ENCODE peak calls at places on chromosomes 11 and 22, in five cellular contexts. J, P, X, E and M are unnamed samples.

GRCh38 chr11:95257596-95257995 is 26.6 kb upstream of the SESN3 start:
- DNase-seq in E (no peak), P (no peak), J (no peak), X (no peak), M (no peak)

GRCh38 chr22:25019427-25020184 is 67.1 kb downstream of the KIAA1671 start:
- DNase-seq in P (no peak), J (no peak), X (no peak), E (no peak), M (no peak)

GRCh38 chr11:17954395-17955252 is 58.2 kb downstream of the SERGEF start:
- DNase-seq in J (no peak), X (no peak), P (no peak), E (no peak), M (no peak)

GRCh38 chr11:5791165-5791564 is at the start of gene OR52N1:
- DNase-seq in E (no peak), X (no peak), P (no peak), J (no peak), M (no peak)

GRCh38 chr11:9280655-9281301 is 15.6 kb upstream of the DENND5A start:
- DNase-seq in X (no peak), J (peak; percentile 57), P (no peak), E (no peak), M (peak; percentile 77)

GRCh38 chr11:118609380-118610219 is 2.2 kb downstream of the PHLDB1 start:
- DNase-seq in J (no peak), E (no peak), P (no peak), X (peak; percentile 36), M (no peak)

GRCh38 chr11:14414470-14415461 is 55.8 kb upstream of the RRAS2 start:
- DNase-seq in X (no peak), J (no peak), P (no peak), E (no peak), M (no peak)

GRCh38 chr22:19786959-19787848 is 26.6 kb downstream of the TBX1 start:
- DNase-seq in J (no peak), E (no peak), X (peak; percentile 9), P (no peak), M (no peak)

GRCh38 chr11:94926271-94926625 is 47.1 kb downstream of the CWC15 start:
- DNase-seq in X (no peak), E (no peak), J (no peak), P (no peak), M (no peak)

GRCh38 chr11:121298770-121299169 is 6.2 kb downstream of the SC5D start:
- DNase-seq in E (no peak), P (no peak), X (no peak), J (no peak), M (peak; percentile 67)

GRCh38 chr22:28958611-28959010 is 75.2 kb downstream of the ZNRF3 start:
- DNase-seq in X (no peak), E (no peak), J (no peak), P (no peak), M (no peak)

GRCh38 chr11:40274017-40274416 is 1185.4 kb downstream of the LRRC4C start:
- DNase-seq in P (no peak), J (peak; percentile 45), E (no peak), X (no peak), M (peak; percentile 2)

GRCh38 chr22:43005106-43005505 is 9.8 kb downstream of the PACSIN2 start:
- DNase-seq in X (no peak), J (no peak), P (no peak), E (no peak), M (no peak)

GRCh38 chr22:43006016-43006505 is 8.9 kb downstream of the PACSIN2 start:
- DNase-seq in E (no peak), X (no peak), P (no peak), J (no peak), M (no peak)

GRCh38 chr22:43006753-43007152 is 8.2 kb downstream of the PACSIN2 start:
- DNase-seq in X (no peak), P (no peak), J (no peak), E (peak; percentile 64), M (no peak)

GRCh38 chr22:43002198-43002577 is 12.8 kb downstream of the PACSIN2 start:
- DNase-seq in E (no peak), J (no peak), P (no peak), X (no peak), M (peak; percentile 74)

DNA sequence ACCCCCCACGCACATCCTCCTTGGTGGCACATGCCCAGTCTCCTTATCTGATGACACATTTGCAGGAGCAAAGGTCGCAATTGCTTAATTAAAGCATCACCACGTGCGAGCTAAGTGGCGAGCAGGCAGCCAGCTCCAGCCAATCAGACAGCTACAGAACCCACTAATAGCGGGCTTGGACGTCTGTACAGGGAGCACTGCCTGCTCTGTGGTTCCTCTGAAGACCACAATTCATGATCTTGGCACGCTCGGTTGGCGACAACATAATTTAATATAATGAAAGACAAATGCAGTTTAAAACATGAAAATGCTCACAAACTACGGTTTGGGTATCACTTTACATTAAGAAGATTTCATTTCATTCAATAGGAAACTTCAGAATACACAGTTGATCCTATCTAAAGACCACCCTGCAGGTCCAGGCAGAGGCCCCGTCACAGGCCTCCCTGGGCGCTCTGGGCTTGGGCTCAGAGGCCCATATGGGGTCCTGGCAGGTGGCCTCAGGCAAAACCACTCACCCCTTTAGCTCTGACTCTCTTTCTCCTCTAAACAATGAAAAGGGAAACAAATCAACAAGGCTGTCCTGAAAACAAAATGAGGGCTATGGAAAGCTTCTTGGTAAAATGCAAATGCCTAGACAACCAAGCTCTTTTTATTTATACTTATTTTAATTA is 10.4 kb downstream of the PACSIN2 start:
- DNase-seq in J (no peak), E (no peak), P (no peak), X (no peak), M (no peak)
- H3K4me3 ChIP-seq in J (no peak overlapping the region), E (no peak overlapping the region), P (no peak overlapping the region), X (no peak overlapping the region), M (no peak overlapping the region)

GRCh38 chr11:97428247-97428646 is 1038.4 kb downstream of the JRKL start:
- DNase-seq in E (no peak), X (no peak), P (no peak), J (no peak), M (no peak)

DNA sequence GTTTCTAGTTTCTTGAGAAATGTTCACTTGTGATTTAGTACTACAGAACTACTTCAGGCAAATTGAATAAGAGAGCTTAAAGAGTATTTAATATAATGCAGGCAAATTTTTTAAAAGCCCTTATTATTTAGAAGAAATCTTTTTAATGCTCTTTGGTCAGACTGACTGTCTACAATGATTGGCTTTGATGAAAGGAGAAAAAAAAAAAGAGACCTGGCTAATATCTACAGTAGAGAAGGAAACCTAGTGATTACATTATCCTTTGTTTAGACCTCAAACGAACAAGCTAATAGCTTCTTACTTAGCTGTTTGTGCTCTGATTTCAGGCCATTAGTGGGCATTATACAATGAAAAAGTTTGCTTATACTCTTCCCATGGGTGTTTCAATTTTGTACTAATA is 1043.1 kb downstream of the JRKL start:
- DNase-seq in J (no peak), P (no peak), X (no peak), E (no peak), M (no peak)
- H3K4me3 ChIP-seq in J (no peak overlapping the region), P (no peak overlapping the region), X (no peak overlapping the region), E (no peak overlapping the region), M (no peak overlapping the region)

DNA sequence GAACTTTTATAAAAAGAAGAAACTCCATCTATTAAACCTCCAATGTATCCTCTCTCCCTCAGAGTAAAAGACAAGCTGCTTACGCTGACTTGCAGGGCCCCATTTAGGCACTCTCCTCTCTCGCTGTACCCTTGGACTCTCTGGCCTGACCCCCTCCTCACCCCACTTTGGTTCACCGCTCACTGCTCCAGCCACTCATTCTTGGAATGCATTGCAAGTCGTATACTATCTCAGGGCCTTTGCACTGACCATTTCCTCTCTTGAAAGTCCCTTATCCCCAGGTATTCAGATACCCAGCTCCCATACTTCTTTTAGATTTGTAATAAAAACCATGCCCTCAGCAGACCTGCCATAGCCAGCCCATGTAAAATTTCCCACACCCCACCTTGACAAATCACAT is 139.6 kb downstream of the DBX1 start:
- DNase-seq in P (no peak), J (no peak), E (no peak), X (no peak), M (no peak)
- H3K4me3 ChIP-seq in P (no peak overlapping the region), J (no peak overlapping the region), E (no peak overlapping the region), X (no peak overlapping the region), M (no peak overlapping the region)

DNA sequence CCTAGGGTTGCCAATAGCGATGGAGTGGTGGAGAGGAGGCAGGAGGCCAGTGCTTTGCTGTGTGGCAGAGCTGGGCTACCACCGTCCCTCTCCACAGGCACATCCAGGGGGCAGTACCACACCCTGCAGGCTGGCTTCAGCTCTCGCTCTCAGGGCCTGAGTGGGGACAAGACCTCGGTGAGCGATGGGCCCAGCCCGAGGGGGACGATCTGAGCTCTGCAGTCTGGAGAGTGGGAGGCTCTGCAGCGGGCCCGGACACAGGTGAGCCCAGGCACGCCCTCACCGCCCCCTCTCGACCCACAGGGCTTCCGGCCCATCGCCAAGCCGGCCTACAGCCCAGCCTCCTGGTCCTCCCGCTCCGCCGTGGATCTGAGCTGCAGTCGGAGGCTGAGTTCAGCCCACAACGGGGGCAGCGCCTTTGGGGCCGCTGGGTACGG is 2.5 kb downstream of the PKP3 start:
- DNase-seq in X (no peak), P (no peak), J (no peak), E (no peak), M (no peak)
- H3K4me3 ChIP-seq in X (peak overlapping the region; percentile 38), P (no peak overlapping the region), J (peak overlapping the region; percentile 43), E (peak overlapping the region; percentile 5), M (peak overlapping the region; percentile 90)

GRCh38 chr11:16928052-16928451 is 86.2 kb downstream of the PLEKHA7 start:
- DNase-seq in E (no peak), X (no peak), J (no peak), P (no peak), M (no peak)
- H3K4me3 ChIP-seq in E (no peak overlapping the region), X (no peak overlapping the region), J (no peak overlapping the region), P (no peak overlapping the region), M (no peak overlapping the region)

DNA sequence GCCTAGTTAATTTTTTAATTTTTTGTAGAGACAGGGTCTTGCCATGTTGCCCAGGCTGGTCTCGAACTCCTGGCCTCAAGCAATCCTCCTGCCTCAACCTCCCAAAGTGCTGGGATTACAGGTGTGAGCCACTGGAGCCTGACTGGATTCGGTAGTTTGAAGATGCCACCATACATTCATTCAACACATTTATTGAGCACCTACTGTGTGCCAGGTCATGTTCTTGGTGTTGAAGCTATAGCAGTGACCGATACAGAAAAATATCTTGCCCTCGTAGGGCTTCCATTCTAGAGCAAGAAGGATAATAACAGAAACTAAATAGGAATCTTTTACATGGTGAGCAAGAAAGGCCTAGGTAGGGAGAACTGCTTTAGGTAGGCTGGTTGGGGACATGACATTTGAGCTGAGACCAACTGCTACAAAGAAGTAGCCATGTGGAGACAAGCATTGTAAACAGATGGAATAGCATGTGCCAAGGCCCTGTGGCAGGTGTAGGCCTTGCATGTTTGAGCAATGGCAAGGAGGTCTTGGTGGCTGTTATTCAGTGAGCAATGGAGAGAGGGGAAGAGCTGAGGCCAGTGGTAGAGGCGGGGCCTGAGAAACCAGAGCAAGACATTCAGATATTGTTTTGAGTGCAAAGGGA is 1.7 kb upstream of the MYRF start:
- DNase-seq in P (no peak), J (no peak), E (no peak), X (no peak), M (no peak)
- H3K4me3 ChIP-seq in P (no peak overlapping the region), J (no peak overlapping the region), E (no peak overlapping the region), X (no peak overlapping the region), M (no peak overlapping the region)